ENCODE peak calls at places on chromosomes 6 and 20, in six cellular contexts. One of them, this sample, is unnamed.

GRCh38 chr6:138013949-138014348 is 93.3 kb downstream of the PERP start:
- DNase-seq in spleen: no peak
- DNase-seq in HTR-8/SVneo: no peak
- DNase-seq in T-helper 2 cell treated with Interferon-gamma antibody and Interleukin-4, amounts not matched to agents 5 μg/mL and 100 μg/mL, for 36 hours: no peak
- DNase-seq in testis: no peak
- DNase-seq in activated CD8-positive, alpha-beta memory T cell treated with anti-CD3 and anti-CD28 coated beads, Interleukin-2, amount 50 U/mL, for 4 hours: no peak
- DNase-seq in this sample: no peak

GRCh38 chr6:14665827-14666724 is 548.5 kb downstream of the CD83 start:
- DNase-seq in spleen: no peak
- DNase-seq in HTR-8/SVneo: peak
- DNase-seq in T-helper 2 cell treated with Interferon-gamma antibody and Interleukin-4, amounts not matched to agents 5 μg/mL and 100 μg/mL, for 36 hours: peak
- DNase-seq in testis: peak
- DNase-seq in activated CD8-positive, alpha-beta memory T cell treated with anti-CD3 and anti-CD28 coated beads, Interleukin-2, amount 50 U/mL, for 4 hours: no peak
- DNase-seq in this sample: no peak

GRCh38 chr20:48661575-48662473 is 166.0 kb downstream of the PREX1 start:
- DNase-seq in spleen: no peak
- DNase-seq in HTR-8/SVneo: no peak
- DNase-seq in T-helper 2 cell treated with Interferon-gamma antibody and Interleukin-4, amounts not matched to agents 5 μg/mL and 100 μg/mL, for 36 hours: no peak
- DNase-seq in testis: no peak
- DNase-seq in activated CD8-positive, alpha-beta memory T cell treated with anti-CD3 and anti-CD28 coated beads, Interleukin-2, amount 50 U/mL, for 4 hours: no peak
- DNase-seq in this sample: no peak

GRCh38 chr6:30836431-30836866 is 47.9 kb upstream of the DDR1 start:
- DNase-seq in spleen: no peak
- DNase-seq in HTR-8/SVneo: no peak
- DNase-seq in T-helper 2 cell treated with Interferon-gamma antibody and Interleukin-4, amounts not matched to agents 5 μg/mL and 100 μg/mL, for 36 hours: no peak
- DNase-seq in testis: no peak
- DNase-seq in activated CD8-positive, alpha-beta memory T cell treated with anti-CD3 and anti-CD28 coated beads, Interleukin-2, amount 50 U/mL, for 4 hours: no peak
- DNase-seq in this sample: no peak

GRCh38 chr6:169188051-169188863 is 65.4 kb downstream of the THBS2 start:
- DNase-seq in spleen: no peak
- DNase-seq in HTR-8/SVneo: peak
- DNase-seq in T-helper 2 cell treated with Interferon-gamma antibody and Interleukin-4, amounts not matched to agents 5 μg/mL and 100 μg/mL, for 36 hours: no peak
- DNase-seq in testis: no peak
- DNase-seq in activated CD8-positive, alpha-beta memory T cell treated with anti-CD3 and anti-CD28 coated beads, Interleukin-2, amount 50 U/mL, for 4 hours: no peak
- DNase-seq in this sample: peak

GRCh38 chr6:44128020-44128917 is 915 bp downstream of the TMEM63B start:
- DNase-seq in spleen: peak
- DNase-seq in HTR-8/SVneo: no peak
- DNase-seq in T-helper 2 cell treated with Interferon-gamma antibody and Interleukin-4, amounts not matched to agents 5 μg/mL and 100 μg/mL, for 36 hours: peak
- DNase-seq in testis: peak
- DNase-seq in activated CD8-positive, alpha-beta memory T cell treated with anti-CD3 and anti-CD28 coated beads, Interleukin-2, amount 50 U/mL, for 4 hours: no peak
- DNase-seq in this sample: peak

GRCh38 chr6:132495604-132496079 is 17.3 kb downstream of the STX7 start:
- DNase-seq in spleen: no peak
- DNase-seq in HTR-8/SVneo: no peak
- DNase-seq in T-helper 2 cell treated with Interferon-gamma antibody and Interleukin-4, amounts not matched to agents 5 μg/mL and 100 μg/mL, for 36 hours: no peak
- DNase-seq in testis: no peak
- DNase-seq in activated CD8-positive, alpha-beta memory T cell treated with anti-CD3 and anti-CD28 coated beads, Interleukin-2, amount 50 U/mL, for 4 hours: no peak
- DNase-seq in this sample: no peak

GRCh38 chr6:110683236-110683635 is 132.0 kb downstream of the CDK19 start:
- DNase-seq in spleen: no peak
- DNase-seq in HTR-8/SVneo: no peak
- DNase-seq in T-helper 2 cell treated with Interferon-gamma antibody and Interleukin-4, amounts not matched to agents 5 μg/mL and 100 μg/mL, for 36 hours: no peak
- DNase-seq in testis: no peak
- DNase-seq in activated CD8-positive, alpha-beta memory T cell treated with anti-CD3 and anti-CD28 coated beads, Interleukin-2, amount 50 U/mL, for 4 hours: no peak
- DNase-seq in this sample: no peak

GRCh38 chr20:38224534-38224933 is 36.0 kb downstream of the KIAA1755 start:
- DNase-seq in spleen: peak
- DNase-seq in HTR-8/SVneo: no peak
- DNase-seq in T-helper 2 cell treated with Interferon-gamma antibody and Interleukin-4, amounts not matched to agents 5 μg/mL and 100 μg/mL, for 36 hours: no peak
- DNase-seq in testis: no peak
- DNase-seq in activated CD8-positive, alpha-beta memory T cell treated with anti-CD3 and anti-CD28 coated beads, Interleukin-2, amount 50 U/mL, for 4 hours: no peak
- DNase-seq in this sample: peak

GRCh38 chr20:51953731-51954340 is 151.5 kb upstream of the SALL4 start:
- DNase-seq in spleen: no peak
- DNase-seq in HTR-8/SVneo: no peak
- DNase-seq in T-helper 2 cell treated with Interferon-gamma antibody and Interleukin-4, amounts not matched to agents 5 μg/mL and 100 μg/mL, for 36 hours: no peak
- DNase-seq in testis: no peak
- DNase-seq in activated CD8-positive, alpha-beta memory T cell treated with anti-CD3 and anti-CD28 coated beads, Interleukin-2, amount 50 U/mL, for 4 hours: no peak
- DNase-seq in this sample: no peak

GRCh38 chr6:170137911-170138910 is 152.7 kb downstream of the DLL1 start:
- DNase-seq in spleen: peak
- DNase-seq in HTR-8/SVneo: no peak
- DNase-seq in T-helper 2 cell treated with Interferon-gamma antibody and Interleukin-4, amounts not matched to agents 5 μg/mL and 100 μg/mL, for 36 hours: no peak
- DNase-seq in testis: peak
- DNase-seq in activated CD8-positive, alpha-beta memory T cell treated with anti-CD3 and anti-CD28 coated beads, Interleukin-2, amount 50 U/mL, for 4 hours: no peak
- DNase-seq in this sample: peak

GRCh38 chr6:9204171-9204570 is 768.8 kb upstream of the SLC35B3 start:
- DNase-seq in spleen: no peak
- DNase-seq in HTR-8/SVneo: peak
- DNase-seq in T-helper 2 cell treated with Interferon-gamma antibody and Interleukin-4, amounts not matched to agents 5 μg/mL and 100 μg/mL, for 36 hours: no peak
- DNase-seq in testis: no peak
- DNase-seq in activated CD8-positive, alpha-beta memory T cell treated with anti-CD3 and anti-CD28 coated beads, Interleukin-2, amount 50 U/mL, for 4 hours: no peak
- DNase-seq in this sample: no peak

GRCh38 chr6:146913842-146914562 is 290.2 kb upstream of the STXBP5 start:
- DNase-seq in spleen: peak
- DNase-seq in HTR-8/SVneo: peak
- DNase-seq in T-helper 2 cell treated with Interferon-gamma antibody and Interleukin-4, amounts not matched to agents 5 μg/mL and 100 μg/mL, for 36 hours: peak
- DNase-seq in testis: peak
- DNase-seq in activated CD8-positive, alpha-beta memory T cell treated with anti-CD3 and anti-CD28 coated beads, Interleukin-2, amount 50 U/mL, for 4 hours: no peak
- DNase-seq in this sample: peak

GRCh38 chr6:165616116-165616515 is 46.9 kb downstream of the PDE10A start:
- DNase-seq in spleen: no peak
- DNase-seq in HTR-8/SVneo: no peak
- DNase-seq in T-helper 2 cell treated with Interferon-gamma antibody and Interleukin-4, amounts not matched to agents 5 μg/mL and 100 μg/mL, for 36 hours: no peak
- DNase-seq in testis: no peak
- DNase-seq in activated CD8-positive, alpha-beta memory T cell treated with anti-CD3 and anti-CD28 coated beads, Interleukin-2, amount 50 U/mL, for 4 hours: no peak
- DNase-seq in this sample: no peak

GRCh38 chr6:133114973-133115372 is 126.2 kb upstream of the EYA4 start:
- DNase-seq in spleen: no peak
- DNase-seq in HTR-8/SVneo: no peak
- DNase-seq in T-helper 2 cell treated with Interferon-gamma antibody and Interleukin-4, amounts not matched to agents 5 μg/mL and 100 μg/mL, for 36 hours: no peak
- DNase-seq in testis: no peak
- DNase-seq in activated CD8-positive, alpha-beta memory T cell treated with anti-CD3 and anti-CD28 coated beads, Interleukin-2, amount 50 U/mL, for 4 hours: no peak
- DNase-seq in this sample: no peak

GRCh38 chr6:46032112-46032998 is 16.7 kb upstream of the CLIC5 start:
- DNase-seq in spleen: no peak
- DNase-seq in HTR-8/SVneo: no peak
- DNase-seq in T-helper 2 cell treated with Interferon-gamma antibody and Interleukin-4, amounts not matched to agents 5 μg/mL and 100 μg/mL, for 36 hours: no peak
- DNase-seq in testis: no peak
- DNase-seq in activated CD8-positive, alpha-beta memory T cell treated with anti-CD3 and anti-CD28 coated beads, Interleukin-2, amount 50 U/mL, for 4 hours: no peak
- DNase-seq in this sample: no peak

GRCh38 chr20:23003916-23004315 is 31.2 kb upstream of the SSTR4 start:
- DNase-seq in spleen: no peak
- DNase-seq in HTR-8/SVneo: no peak
- DNase-seq in T-helper 2 cell treated with Interferon-gamma antibody and Interleukin-4, amounts not matched to agents 5 μg/mL and 100 μg/mL, for 36 hours: no peak
- DNase-seq in testis: no peak
- DNase-seq in activated CD8-positive, alpha-beta memory T cell treated with anti-CD3 and anti-CD28 coated beads, Interleukin-2, amount 50 U/mL, for 4 hours: no peak
- DNase-seq in this sample: no peak

GRCh38 chr6:129565331-129565730 is 144.6 kb downstream of the ARHGAP18 start:
- DNase-seq in spleen: no peak
- DNase-seq in HTR-8/SVneo: no peak
- DNase-seq in T-helper 2 cell treated with Interferon-gamma antibody and Interleukin-4, amounts not matched to agents 5 μg/mL and 100 μg/mL, for 36 hours: no peak
- DNase-seq in testis: no peak
- DNase-seq in activated CD8-positive, alpha-beta memory T cell treated with anti-CD3 and anti-CD28 coated beads, Interleukin-2, amount 50 U/mL, for 4 hours: no peak
- DNase-seq in this sample: no peak

GRCh38 chr6:148328876-148329567 is 13.6 kb upstream of the SASH1 start:
- DNase-seq in spleen: no peak
- DNase-seq in HTR-8/SVneo: no peak
- DNase-seq in T-helper 2 cell treated with Interferon-gamma antibody and Interleukin-4, amounts not matched to agents 5 μg/mL and 100 μg/mL, for 36 hours: no peak
- DNase-seq in testis: no peak
- DNase-seq in activated CD8-positive, alpha-beta memory T cell treated with anti-CD3 and anti-CD28 coated beads, Interleukin-2, amount 50 U/mL, for 4 hours: no peak
- DNase-seq in this sample: no peak